ENCODE peak calls at places on chromosomes 3 and 15, in nine cellular contexts. Z, W, C, H, J, G, M, X and D are unnamed samples. For H3K4me1, the result is how much of the 10 kb centered on the place peaks cover.

GRCh38 chr3:41173926-41174702 is 25.2 kb upstream of the CTNNB1 start:
- DNase-seq in Z (no peak), W (no peak), C (no peak), H (no peak), J (no peak), G (no peak), M (no peak), X (no peak), D (no peak)

GRCh38 chr3:18135083-18135814 is 289.9 kb downstream of the SATB1 start:
- DNase-seq in Z (no peak), W (no peak), C (no peak), H (peak), J (no peak), G (no peak), M (peak), X (peak), D (no peak)

GRCh38 chr15:57389991-57390390 is 13.7 kb downstream of the CGNL1 start:
- DNase-seq in Z (no peak), W (no peak), C (no peak), H (no peak), J (no peak), G (no peak), M (no peak), X (no peak), D (no peak)

GRCh38 chr3:120604382-120604781 is 8.2 kb downstream of the NDUFB4 start:
- DNase-seq in Z (no peak), W (no peak), C (no peak), H (no peak), J (no peak), G (no peak), M (no peak), X (no peak), D (no peak)

GRCh38 chr15:40846846-40847224 is 3.0 kb downstream of the SPINT1 start:
- DNase-seq in Z (no peak), W (no peak), C (no peak), H (no peak), J (no peak), G (no peak), M (no peak), X (peak), D (no peak)

GRCh38 chr15:101128191-101128590 is 123.7 kb downstream of the CHSY1 start:
- DNase-seq in Z (no peak), W (peak), C (no peak), H (peak), J (no peak), G (no peak), M (peak), X (peak), D (peak)

GRCh38 chr15:48384616-48385015 is 53.4 kb downstream of the DUT start:
- DNase-seq in Z (no peak), W (no peak), C (no peak), H (no peak), J (no peak), G (no peak), M (no peak), X (peak), D (no peak)

GRCh38 chr3:45657853-45658252 is 31.3 kb upstream of the SACM1L start:
- DNase-seq in Z (no peak), W (no peak), C (no peak), H (no peak), J (no peak), G (no peak), M (no peak), X (no peak), D (no peak)

GRCh38 chr15:32117122-32117521 is 86.8 kb downstream of the CHRNA7 start:
- DNase-seq in Z (no peak), W (no peak), C (no peak), H (no peak), J (no peak), G (no peak), M (no peak), X (no peak), D (no peak)
- H3K4me1 ChIP-seq in Z (under half), W (under half), C (under half), H (under half), J (under half), G (under half), M (under half), X (under half), D (under half)

GRCh38 chr3:151384741-151385174 is at the start of gene P2RY12:
- DNase-seq in Z (no peak), W (no peak), C (no peak), H (no peak), J (no peak), G (no peak), M (no peak), X (no peak), D (no peak)
- H3K4me1 ChIP-seq in Z (under half), W (under half), C (under half), H (under half), J (under half), G (under half), M (under half), X (under half), D (under half)

GRCh38 chr3:150612494-150612893 is 9.4 kb downstream of the SELENOT start:
- DNase-seq in Z (no peak), W (no peak), C (no peak), H (no peak), J (no peak), G (no peak), M (no peak), X (no peak), D (no peak)
- H3K4me1 ChIP-seq in Z (under half), W (under half), C (under half), H (under half), J (under half), G (under half), M (under half), X (under half), D (under half)

GRCh38 chr15:67120839-67121540 is 55.6 kb downstream of the SMAD3 start:
- DNase-seq in Z (peak), W (peak), C (no peak), H (peak), J (peak), G (no peak), M (peak), X (peak), D (peak)

GRCh38 chr15:67118808-67119207 is 53.4 kb downstream of the SMAD3 start:
- DNase-seq in Z (no peak), W (no peak), C (no peak), H (no peak), J (no peak), G (no peak), M (no peak), X (no peak), D (no peak)

GRCh38 chr15:67120009-67120838 is 54.8 kb downstream of the SMAD3 start:
- DNase-seq in Z (no peak), W (no peak), C (no peak), H (no peak), J (no peak), G (no peak), M (no peak), X (no peak), D (no peak)

GRCh38 chr15:67117356-67117755 is 52.0 kb downstream of the SMAD3 start:
- DNase-seq in Z (no peak), W (peak), C (no peak), H (peak), J (no peak), G (no peak), M (peak), X (no peak), D (no peak)

GRCh38 chr15:67119238-67119846 is 53.9 kb downstream of the SMAD3 start:
- DNase-seq in Z (no peak), W (no peak), C (no peak), H (no peak), J (no peak), G (no peak), M (no peak), X (no peak), D (no peak)
- H3K4me1 ChIP-seq in Z (half or more), W (half or more), C (half or more), H (half or more), J (half or more), G (under half), M (under half), X (half or more), D (half or more)

GRCh38 chr3:193711964-193712598 is 119.1 kb downstream of the OPA1 start:
- DNase-seq in Z (no peak), W (no peak), C (no peak), H (no peak), J (no peak), G (no peak), M (no peak), X (no peak), D (no peak)

GRCh38 chr3:193711165-193711485 is 118.1 kb downstream of the OPA1 start:
- DNase-seq in Z (no peak), W (no peak), C (no peak), H (no peak), J (no peak), G (no peak), M (no peak), X (no peak), D (no peak)

GRCh38 chr3:193714523-193715137 is 121.6 kb downstream of the OPA1 start:
- DNase-seq in Z (no peak), W (no peak), C (no peak), H (no peak), J (no peak), G (no peak), M (no peak), X (no peak), D (no peak)

GRCh38 chr3:193711523-193711963 is 118.5 kb downstream of the OPA1 start:
- DNase-seq in Z (no peak), W (no peak), C (no peak), H (no peak), J (no peak), G (no peak), M (no peak), X (no peak), D (no peak)

GRCh38 chr3:193712938-193713337 is 119.9 kb downstream of the OPA1 start:
- DNase-seq in Z (no peak), W (no peak), C (no peak), H (no peak), J (no peak), G (no peak), M (no peak), X (no peak), D (no peak)
- H3K4me1 ChIP-seq in Z (under half), W (under half), C (under half), H (under half), J (under half), G (under half), M (under half), X (under half), D (under half)